ENCODE peak calls at places on chromosomes 12 and 14, in six cellular contexts. O, A, H, N, Y and V are unnamed samples.

GRCh38 chr12:49930515-49931288 is 19.8 kb upstream of the AQP2 start:
- DNase-seq in O (peak), A (no peak), H (peak), N (no peak), Y (peak), V (no peak)

GRCh38 chr12:131904346-131904745 is 9.9 kb downstream of the ULK1 start:
- DNase-seq in O (no peak), A (no peak), H (no peak), N (no peak), Y (no peak), V (no peak)

GRCh38 chr14:101557321-101557695 is 4.0 kb upstream of the DIO3 start:
- DNase-seq in O (no peak), A (peak), H (no peak), N (no peak), Y (no peak), V (no peak)

GRCh38 chr12:49553512-49554088 is 14.3 kb downstream of the MCRS1 start:
- DNase-seq in O (no peak), A (no peak), H (no peak), N (no peak), Y (peak), V (peak)

GRCh38 chr12:118356809-118357326 is 15.8 kb downstream of the TAOK3 start:
- DNase-seq in O (peak), A (no peak), H (no peak), N (no peak), Y (peak), V (no peak)

GRCh38 chr12:7934153-7934552 is 1.8 kb downstream of the SLC2A3 start:
- DNase-seq in O (no peak), A (no peak), H (no peak), N (no peak), Y (peak), V (no peak)

GRCh38 chr14:23865502-23865901 is 88.1 kb upstream of the DHRS4 start:
- DNase-seq in O (peak), A (no peak), H (no peak), N (no peak), Y (no peak), V (no peak)

GRCh38 chr12:122499991-122500684 is 594 bp downstream of the ZCCHC8 start:
- DNase-seq in O (peak), A (peak), H (peak), N (peak), Y (peak), V (peak)

GRCh38 chr14:102362084-102362483 is 606 bp downstream of the CINP start:
- DNase-seq in O (peak), A (no peak), H (no peak), N (no peak), Y (peak), V (peak)

GRCh38 chr12:133145981-133146380 is 15.6 kb downstream of the ZNF10 start:
- DNase-seq in O (no peak), A (no peak), H (no peak), N (no peak), Y (no peak), V (no peak)

GRCh38 chr14:76115010-76115422 is 36.7 kb upstream of the GPATCH2L start:
- DNase-seq in O (no peak), A (no peak), H (no peak), N (no peak), Y (no peak), V (no peak)

GRCh38 chr12:66059670-66060069 is 70.9 kb downstream of the LLPH start:
- DNase-seq in O (no peak), A (no peak), H (no peak), N (no peak), Y (no peak), V (no peak)

GRCh38 chr12:132247718-132248438 is 81.5 kb downstream of the GALNT9 start:
- DNase-seq in O (no peak), A (peak), H (no peak), N (no peak), Y (no peak), V (no peak)

GRCh38 chr12:126681676-126682075 is 1585.3 kb upstream of the TMEM132C start:
- DNase-seq in O (peak), A (no peak), H (no peak), N (no peak), Y (peak), V (no peak)

GRCh38 chr12:64624035-64624434 is 13.7 kb downstream of the RASSF3 start:
- DNase-seq in O (no peak), A (no peak), H (no peak), N (no peak), Y (no peak), V (no peak)

GRCh38 chr14:57480044-57480443 is 13.6 kb downstream of the CCDC198 start:
- DNase-seq in O (no peak), A (no peak), H (no peak), N (no peak), Y (no peak), V (no peak)

GRCh38 chr14:93019367-93019843 is 96.3 kb downstream of the ITPK1 start:
- DNase-seq in O (no peak), A (no peak), H (no peak), N (peak), Y (no peak), V (no peak)

GRCh38 chr14:55120466-55121144 is 8.4 kb upstream of the LGALS3 start:
- DNase-seq in O (peak), A (no peak), H (no peak), N (no peak), Y (no peak), V (no peak)

GRCh38 chr14:104387385-104388010 is 192.1 kb upstream of the C14orf180 start:
- DNase-seq in O (no peak), A (peak), H (no peak), N (no peak), Y (no peak), V (peak)

GRCh38 chr14:68977137-68977740 is 1.9 kb downstream of the ACTN1 start:
- DNase-seq in O (peak), A (no peak), H (no peak), N (peak), Y (no peak), V (no peak)

GRCh38 chr12:96365604-96366230 is 34.5 kb downstream of the CDK17 start:
- DNase-seq in O (peak), A (no peak), H (no peak), N (no peak), Y (no peak), V (no peak)

GRCh38 chr14:104687601-104688504 is 1.6 kb upstream of the INF2 start:
- DNase-seq in O (peak), A (peak), H (peak), N (peak), Y (peak), V (no peak)

GRCh38 chr12:79344855-79345840 is 345.6 kb downstream of the PAWR start:
- DNase-seq in O (peak), A (no peak), H (peak), N (no peak), Y (peak), V (peak)

GRCh38 chr12:18966927-18967326 is 162.6 kb upstream of the PLEKHA5 start:
- DNase-seq in O (no peak), A (no peak), H (no peak), N (no peak), Y (no peak), V (no peak)

GRCh38 chr12:32920506-32921085 is 24.0 kb upstream of the PKP2 start:
- DNase-seq in O (no peak), A (no peak), H (no peak), N (no peak), Y (peak), V (no peak)

GRCh38 chr12:29223431-29223830 is 74.4 kb downstream of the FAR2 start:
- DNase-seq in O (no peak), A (no peak), H (no peak), N (no peak), Y (no peak), V (no peak)

GRCh38 chr12:113422030-113422900 is at the start of gene SDSL:
- DNase-seq in O (peak), A (peak), H (peak), N (peak), Y (peak), V (peak)

GRCh38 chr14:70473825-70474224 is 21.9 kb downstream of the ADAM21 start:
- DNase-seq in O (no peak), A (no peak), H (no peak), N (no peak), Y (no peak), V (peak)

GRCh38 chr12:1590083-1590979 is 4.0 kb downstream of the FBXL14 start:
- DNase-seq in O (peak), A (no peak), H (no peak), N (peak), Y (peak), V (no peak)

GRCh38 chr12:42213954-42214426 is 24.1 kb downstream of the YAF2 start:
- DNase-seq in O (peak), A (no peak), H (no peak), N (peak), Y (peak), V (no peak)

GRCh38 chr14:64387232-64387737 is 868 bp upstream of the MTHFD1 start:
- DNase-seq in O (no peak), A (no peak), H (no peak), N (no peak), Y (peak), V (no peak)

GRCh38 chr14:22391908-22392307 is 197.1 kb downstream of the DAD1 start:
- DNase-seq in O (peak), A (no peak), H (no peak), N (peak), Y (peak), V (peak)

GRCh38 chr14:50832935-50833607 is 2.1 kb upstream of the NIN start:
- DNase-seq in O (peak), A (no peak), H (no peak), N (no peak), Y (no peak), V (no peak)

GRCh38 chr12:100951756-100952155 is 157.2 kb downstream of the ANO4 start:
- DNase-seq in O (no peak), A (no peak), H (no peak), N (no peak), Y (no peak), V (no peak)

GRCh38 chr14:43172899-43173548 is 1334.1 kb downstream of the FSCB start:
- DNase-seq in O (no peak), A (no peak), H (no peak), N (no peak), Y (no peak), V (no peak)

GRCh38 chr12:5071496-5071895 is 27.8 kb downstream of the KCNA5 start:
- DNase-seq in O (no peak), A (no peak), H (no peak), N (no peak), Y (no peak), V (no peak)

GRCh38 chr14:89617471-89618291 is 200.6 kb upstream of the FOXN3 start:
- DNase-seq in O (peak), A (no peak), H (no peak), N (no peak), Y (peak), V (peak)

GRCh38 chr12:45125997-45126396 is 75.1 kb upstream of the DBX2 start:
- DNase-seq in O (no peak), A (no peak), H (no peak), N (no peak), Y (no peak), V (no peak)

GRCh38 chr12:45122776-45123380 is 72.0 kb upstream of the DBX2 start:
- DNase-seq in O (peak), A (no peak), H (peak), N (no peak), Y (peak), V (no peak)

GRCh38 chr12:45124485-45125155 is 73.7 kb upstream of the DBX2 start:
- DNase-seq in O (no peak), A (no peak), H (no peak), N (no peak), Y (no peak), V (no peak)

GRCh38 chr12:45121224-45121623 is 70.3 kb upstream of the DBX2 start:
- DNase-seq in O (no peak), A (no peak), H (no peak), N (no peak), Y (no peak), V (no peak)
- TF ChIP-seq CTCF in O (no peak), A (no peak), H (no peak), N (no peak), Y (no peak), V (no peak)

DNA sequence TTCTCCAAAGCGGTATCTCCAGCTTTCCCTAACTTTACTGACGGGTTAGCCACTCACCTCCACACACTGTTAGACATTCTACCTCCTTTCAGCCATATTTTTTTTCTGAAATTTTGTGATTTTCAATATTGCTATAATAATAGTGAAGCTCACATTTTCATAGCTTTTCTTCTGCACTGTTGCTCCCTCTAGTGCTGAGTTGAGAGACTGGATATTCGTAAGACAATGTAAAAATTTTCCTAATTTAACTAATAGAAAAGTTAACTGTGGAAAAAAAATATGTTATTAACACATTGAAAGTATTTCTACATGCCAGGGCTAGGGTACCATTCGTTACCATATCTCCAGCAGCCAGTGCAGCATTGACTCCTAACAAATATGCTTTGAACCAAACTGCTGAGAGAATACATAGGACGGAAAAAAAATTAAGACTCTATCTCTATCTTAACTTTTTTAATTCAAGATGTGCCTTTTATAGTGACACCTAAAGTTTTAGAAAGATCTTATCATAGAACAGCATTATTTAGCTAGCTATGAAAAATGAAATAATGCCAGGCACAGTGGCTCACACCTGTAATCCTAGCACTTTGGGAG is 48.7 kb upstream of the ABCC9 start:
- DNase-seq in O (peak), A (no peak), H (no peak), N (no peak), Y (peak), V (no peak)
- TF ChIP-seq CTCF in O (peak), A (peak), H (peak), N (peak), Y (peak), V (no peak)

GRCh38 chr12:26403601-26404000 is 208.2 kb downstream of the SSPN start:
- DNase-seq in O (no peak), A (no peak), H (no peak), N (no peak), Y (no peak), V (no peak)

GRCh38 chr12:26400627-26401026 is 205.3 kb downstream of the SSPN start:
- DNase-seq in O (no peak), A (no peak), H (no peak), N (no peak), Y (no peak), V (no peak)

GRCh38 chr12:26401874-26402273 is 206.5 kb downstream of the SSPN start:
- DNase-seq in O (no peak), A (no peak), H (no peak), N (no peak), Y (no peak), V (no peak)

GRCh38 chr12:26406391-26406790 is 211.0 kb downstream of the SSPN start:
- DNase-seq in O (no peak), A (no peak), H (no peak), N (no peak), Y (no peak), V (no peak)

DNA sequence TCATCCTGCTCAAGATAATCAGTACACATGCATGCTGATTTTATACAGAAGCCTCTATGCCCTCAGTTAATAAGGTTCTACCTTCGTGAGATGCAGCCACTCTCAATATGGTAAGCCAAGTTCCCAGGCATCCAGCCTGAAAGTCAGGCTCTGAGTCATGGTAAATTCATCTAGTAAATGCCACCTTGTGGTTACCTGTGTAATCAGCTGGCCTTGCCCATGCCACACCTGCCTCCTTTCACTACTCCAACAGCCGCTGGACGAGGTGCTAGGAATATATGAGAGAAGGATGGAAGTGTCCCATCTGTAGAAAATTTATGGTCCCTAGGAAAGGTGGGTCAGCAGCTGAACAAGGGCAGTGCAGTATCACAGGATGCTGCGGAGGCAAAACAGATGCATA is 207.3 kb downstream of the SSPN start:
- DNase-seq in O (no peak), A (no peak), H (peak), N (no peak), Y (peak), V (no peak)
- TF ChIP-seq CTCF in O (no peak), A (peak), H (peak), N (no peak), Y (no peak), V (no peak)

DNA sequence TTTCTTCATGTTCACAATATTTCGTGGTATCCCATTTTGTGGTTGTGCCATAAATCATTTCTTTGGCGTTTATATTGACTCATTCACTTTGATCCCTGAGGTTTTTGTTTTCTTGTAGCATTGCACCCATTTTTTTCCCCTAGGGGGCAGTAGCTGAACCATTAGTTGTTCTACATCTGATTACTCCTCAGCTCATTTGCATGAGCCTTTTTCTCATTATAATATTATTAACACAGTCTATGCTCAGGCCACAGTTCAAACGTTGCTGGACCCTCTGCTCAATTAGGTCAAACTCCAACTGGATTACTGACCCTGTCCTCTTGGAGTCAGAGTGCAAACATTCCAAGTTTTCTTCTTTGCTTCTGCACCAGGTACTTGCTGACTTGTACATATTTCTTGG is 475.4 kb upstream of the SEL1L start:
- DNase-seq in O (no peak), A (no peak), H (no peak), N (no peak), Y (no peak), V (no peak)
- TF ChIP-seq CTCF in O (no peak), A (no peak), H (no peak), N (no peak), Y (no peak), V (no peak)

GRCh38 chr12:38911611-38912010 is 6.2 kb upstream of the CPNE8 start:
- DNase-seq in O (no peak), A (no peak), H (no peak), N (no peak), Y (peak), V (no peak)
- TF ChIP-seq CTCF in O (no peak), A (no peak), H (no peak), N (no peak), Y (no peak), V (no peak)

GRCh38 chr14:94685166-94685581 is 73.0 kb downstream of the SERPINA3 start:
- DNase-seq in O (no peak), A (no peak), H (no peak), N (no peak), Y (no peak), V (no peak)
- TF ChIP-seq CTCF in O (no peak), A (no peak), H (no peak), N (no peak), Y (no peak), V (no peak)

GRCh38 chr12:53299454-53300180 is at the start of gene MYG1:
- DNase-seq in O (peak), A (peak), H (peak), N (peak), Y (peak), V (peak)
- TF ChIP-seq CTCF in O (peak), A (no peak), H (peak), N (no peak), Y (peak), V (no peak)

GRCh38 chr12:74900232-74900631 is 309.4 kb downstream of the KCNC2 start:
- DNase-seq in O (no peak), A (no peak), H (no peak), N (no peak), Y (no peak), V (no peak)

GRCh38 chr12:74897425-74898211 is 312.0 kb downstream of the KCNC2 start:
- DNase-seq in O (no peak), A (no peak), H (no peak), N (no peak), Y (no peak), V (no peak)

GRCh38 chr12:74899031-74899829 is 310.4 kb downstream of the KCNC2 start:
- DNase-seq in O (peak), A (no peak), H (no peak), N (no peak), Y (no peak), V (no peak)

GRCh38 chr12:74906224-74906623 is 303.4 kb downstream of the KCNC2 start:
- DNase-seq in O (no peak), A (no peak), H (no peak), N (no peak), Y (no peak), V (no peak)

GRCh38 chr12:74903522-74903921 is 306.1 kb downstream of the KCNC2 start:
- DNase-seq in O (no peak), A (no peak), H (peak), N (no peak), Y (no peak), V (no peak)
- TF ChIP-seq CTCF in O (no peak), A (no peak), H (peak), N (no peak), Y (no peak), V (peak)

GRCh38 chr14:39423793-39424192 is 8.4 kb downstream of the FBXO33 start:
- DNase-seq in O (no peak), A (no peak), H (no peak), N (no peak), Y (no peak), V (no peak)

GRCh38 chr14:39428118-39428517 is 4.1 kb downstream of the FBXO33 start:
- DNase-seq in O (no peak), A (no peak), H (no peak), N (no peak), Y (no peak), V (no peak)

GRCh38 chr14:39430762-39431415 is 1.3 kb downstream of the FBXO33 start:
- DNase-seq in O (peak), A (peak), H (no peak), N (no peak), Y (peak), V (no peak)

GRCh38 chr14:39425947-39426346 is 6.3 kb downstream of the FBXO33 start:
- DNase-seq in O (no peak), A (no peak), H (no peak), N (no peak), Y (no peak), V (no peak)

DNA sequence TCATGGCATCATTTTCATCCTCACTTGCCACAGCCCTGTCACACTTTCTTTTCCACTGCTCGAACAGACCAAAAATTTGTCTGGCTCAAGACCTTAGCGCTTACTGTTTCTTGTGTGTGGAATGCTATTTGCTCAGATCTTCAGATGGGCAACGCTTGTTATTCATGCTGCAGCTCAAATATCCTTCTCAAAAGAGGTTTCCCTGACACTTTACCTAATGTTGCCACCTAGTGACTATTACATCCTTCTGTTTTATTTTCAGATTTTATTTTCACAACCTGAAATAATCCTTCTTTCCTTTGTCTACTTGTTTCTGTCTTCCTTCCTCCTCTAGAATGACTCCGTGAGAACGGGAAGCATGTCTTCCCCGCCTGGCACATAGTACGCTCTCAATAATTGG is 5.6 kb downstream of the FBXO33 start:
- DNase-seq in O (peak), A (no peak), H (peak), N (no peak), Y (peak), V (no peak)
- TF ChIP-seq CTCF in O (peak), A (no peak), H (peak), N (no peak), Y (peak), V (no peak)